ENCODE peak calls at places on chromosomes 5 and 9, in five cellular contexts. One of them, this sample, is unnamed.

GRCh38 chr5:68534131-68534940 is 318.8 kb downstream of the PIK3R1 start:
- DNase-seq in activated T-helper 1 cell treated with anti-CD3 and anti-CD28 coated beads, Interleukin-2, amount 50 U/mL, for 16 hours: no peak
- DNase-seq in activated naive CD4-positive, alpha-beta T cell treated with anti-CD3 and anti-CD28 coated beads for 36 hours: no peak
- DNase-seq in fibroblast of pulmonary artery: peak
- DNase-seq in EH: peak
- DNase-seq in this sample: peak

GRCh38 chr9:70420267-70421019 is 6.0 kb upstream of the KLF9 start:
- DNase-seq in fibroblast of pulmonary artery: peak
- DNase-seq in activated naive CD4-positive, alpha-beta T cell treated with anti-CD3 and anti-CD28 coated beads for 36 hours: peak
- DNase-seq in EH: peak
- DNase-seq in activated T-helper 1 cell treated with anti-CD3 and anti-CD28 coated beads, Interleukin-2, amount 50 U/mL, for 16 hours: no peak
- DNase-seq in this sample: peak

GRCh38 chr9:100379862-100380261 is 27.1 kb upstream of the TEX10 start:
- DNase-seq in activated T-helper 1 cell treated with anti-CD3 and anti-CD28 coated beads, Interleukin-2, amount 50 U/mL, for 16 hours: no peak
- DNase-seq in fibroblast of pulmonary artery: peak
- DNase-seq in activated naive CD4-positive, alpha-beta T cell treated with anti-CD3 and anti-CD28 coated beads for 36 hours: no peak
- DNase-seq in EH: peak
- DNase-seq in this sample: peak

GRCh38 chr5:180637962-180638680 is 11.3 kb downstream of the FLT4 start:
- DNase-seq in activated naive CD4-positive, alpha-beta T cell treated with anti-CD3 and anti-CD28 coated beads for 36 hours: no peak
- DNase-seq in fibroblast of pulmonary artery: no peak
- DNase-seq in EH: no peak
- DNase-seq in activated T-helper 1 cell treated with anti-CD3 and anti-CD28 coated beads, Interleukin-2, amount 50 U/mL, for 16 hours: no peak
- DNase-seq in this sample: no peak

GRCh38 chr5:579211-579610 is 32.9 kb upstream of the CEP72 start:
- DNase-seq in EH: no peak
- DNase-seq in fibroblast of pulmonary artery: no peak
- DNase-seq in activated T-helper 1 cell treated with anti-CD3 and anti-CD28 coated beads, Interleukin-2, amount 50 U/mL, for 16 hours: no peak
- DNase-seq in activated naive CD4-positive, alpha-beta T cell treated with anti-CD3 and anti-CD28 coated beads for 36 hours: no peak
- DNase-seq in this sample: no peak

GRCh38 chr5:170297589-170298462 is at the start of gene LCP2:
- DNase-seq in activated T-helper 1 cell treated with anti-CD3 and anti-CD28 coated beads, Interleukin-2, amount 50 U/mL, for 16 hours: no peak
- DNase-seq in EH: no peak
- DNase-seq in fibroblast of pulmonary artery: no peak
- DNase-seq in activated naive CD4-positive, alpha-beta T cell treated with anti-CD3 and anti-CD28 coated beads for 36 hours: peak
- DNase-seq in this sample: no peak

GRCh38 chr9:35828716-35829083 is at the start of gene FAM221B:
- DNase-seq in activated T-helper 1 cell treated with anti-CD3 and anti-CD28 coated beads, Interleukin-2, amount 50 U/mL, for 16 hours: no peak
- DNase-seq in activated naive CD4-positive, alpha-beta T cell treated with anti-CD3 and anti-CD28 coated beads for 36 hours: peak
- DNase-seq in EH: no peak
- DNase-seq in fibroblast of pulmonary artery: no peak
- DNase-seq in this sample: no peak

GRCh38 chr9:136118061-136118366 is 661 bp downstream of the TMEM250 start:
- DNase-seq in EH: no peak
- DNase-seq in activated T-helper 1 cell treated with anti-CD3 and anti-CD28 coated beads, Interleukin-2, amount 50 U/mL, for 16 hours: no peak
- DNase-seq in activated naive CD4-positive, alpha-beta T cell treated with anti-CD3 and anti-CD28 coated beads for 36 hours: no peak
- DNase-seq in fibroblast of pulmonary artery: no peak
- DNase-seq in this sample: no peak

GRCh38 chr5:136043551-136043950 is 14.8 kb downstream of the TGFBI start:
- DNase-seq in activated T-helper 1 cell treated with anti-CD3 and anti-CD28 coated beads, Interleukin-2, amount 50 U/mL, for 16 hours: no peak
- DNase-seq in activated naive CD4-positive, alpha-beta T cell treated with anti-CD3 and anti-CD28 coated beads for 36 hours: no peak
- DNase-seq in EH: no peak
- DNase-seq in fibroblast of pulmonary artery: peak
- DNase-seq in this sample: no peak

GRCh38 chr9:20664501-20664900 is 19.6 kb upstream of the FOCAD start:
- DNase-seq in EH: no peak
- DNase-seq in fibroblast of pulmonary artery: no peak
- DNase-seq in activated T-helper 1 cell treated with anti-CD3 and anti-CD28 coated beads, Interleukin-2, amount 50 U/mL, for 16 hours: no peak
- DNase-seq in activated naive CD4-positive, alpha-beta T cell treated with anti-CD3 and anti-CD28 coated beads for 36 hours: no peak
- DNase-seq in this sample: no peak

GRCh38 chr9:20191239-20191840 is 402.5 kb upstream of the SLC24A2 start:
- DNase-seq in fibroblast of pulmonary artery: no peak
- DNase-seq in activated naive CD4-positive, alpha-beta T cell treated with anti-CD3 and anti-CD28 coated beads for 36 hours: no peak
- DNase-seq in activated T-helper 1 cell treated with anti-CD3 and anti-CD28 coated beads, Interleukin-2, amount 50 U/mL, for 16 hours: no peak
- DNase-seq in EH: no peak
- DNase-seq in this sample: no peak

GRCh38 chr5:96051401-96051830 is 89.8 kb upstream of the ELL2 start:
- DNase-seq in fibroblast of pulmonary artery: no peak
- DNase-seq in activated T-helper 1 cell treated with anti-CD3 and anti-CD28 coated beads, Interleukin-2, amount 50 U/mL, for 16 hours: no peak
- DNase-seq in EH: peak
- DNase-seq in activated naive CD4-positive, alpha-beta T cell treated with anti-CD3 and anti-CD28 coated beads for 36 hours: no peak
- DNase-seq in this sample: no peak

GRCh38 chr5:74400067-74400466 is 240.5 kb downstream of the ENC1 start:
- DNase-seq in fibroblast of pulmonary artery: no peak
- DNase-seq in activated T-helper 1 cell treated with anti-CD3 and anti-CD28 coated beads, Interleukin-2, amount 50 U/mL, for 16 hours: no peak
- DNase-seq in activated naive CD4-positive, alpha-beta T cell treated with anti-CD3 and anti-CD28 coated beads for 36 hours: no peak
- DNase-seq in EH: no peak
- DNase-seq in this sample: no peak